ENCODE peak calls at places on chromosomes 11 and 22, in eight cellular contexts. S is endodermal cell; H is neuronal stem cell; M is AG10803; O is testis; G is GM23338; K is CD8-positive, alpha-beta memory T cell; T is HAP-1. X is an unnamed sample.

GRCh38 chr11:67450796-67451657 is 1.5 kb downstream of the GPR152 start:
- DNase-seq in M (no peak), S (peak), T (no peak), K (no peak), G (no peak), O (no peak), H (no peak), X (no peak)

GRCh38 chr11:118530180-118530682 is 761 bp upstream of the TMEM25 start:
- DNase-seq in S (no peak), H (no peak), T (no peak), M (no peak), O (peak), G (no peak), K (no peak), X (no peak)

GRCh38 chr11:73029408-73029807 is 112.7 kb downstream of the FCHSD2 start:
- DNase-seq in G (peak), S (no peak), T (no peak), O (no peak), K (no peak), H (no peak), M (no peak), X (no peak)

GRCh38 chr11:15988693-15989231 is 367.6 kb downstream of the SOX6 start:
- DNase-seq in S (peak), G (peak), K (no peak), O (no peak), H (no peak), T (no peak), M (no peak), X (no peak)

GRCh38 chr22:38744981-38745380 is 10.8 kb downstream of the SUN2 start:
- DNase-seq in M (peak), S (no peak), G (no peak), H (no peak), T (no peak), O (no peak), K (no peak), X (no peak)

GRCh38 chr11:125690006-125690405 is 9.4 kb upstream of the ACRV1 start:
- DNase-seq in G (no peak), M (no peak), K (no peak), S (no peak), T (no peak), H (no peak), O (no peak), X (no peak)

GRCh38 chr22:46611189-46611588 is 9.0 kb upstream of the GRAMD4 start:
- DNase-seq in M (no peak), G (no peak), T (no peak), H (no peak), S (no peak), O (no peak), K (no peak), X (no peak)

GRCh38 chr11:67062526-67063373 is 6.1 kb downstream of the RHOD start:
- DNase-seq in O (no peak), H (no peak), M (no peak), T (no peak), K (no peak), G (no peak), S (no peak), X (no peak)

GRCh38 chr11:26134481-26135355 is 197.2 kb upstream of the ANO3 start:
- DNase-seq in G (peak), H (peak), T (no peak), M (peak), K (no peak), O (no peak), S (peak), X (no peak)

GRCh38 chr11:123374622-123374968 is 55.5 kb upstream of the GRAMD1B start:
- DNase-seq in H (no peak), M (no peak), S (no peak), K (no peak), O (no peak), T (no peak), G (no peak), X (no peak)

GRCh38 chr11:93392862-93393261 is 62.3 kb downstream of the DEUP1 start:
- DNase-seq in T (no peak), O (no peak), H (no peak), K (no peak), M (no peak), S (no peak), G (no peak), X (no peak)

GRCh38 chr11:113521737-113522517 is 46.7 kb upstream of the DRD2 start:
- DNase-seq in O (no peak), T (no peak), M (no peak), H (no peak), K (no peak), G (no peak), S (no peak), X (no peak)

GRCh38 chr11:18731427-18731826 is 5.4 kb upstream of the IGSF22 start:
- DNase-seq in G (no peak), T (no peak), H (no peak), S (no peak), M (no peak), O (no peak), K (no peak), X (no peak)

GRCh38 chr11:64545605-64546004 is 45.4 kb upstream of the SLC22A12 start:
- DNase-seq in H (no peak), S (no peak), O (no peak), G (no peak), T (no peak), K (no peak), M (peak), X (peak)

GRCh38 chr22:23196165-23196564 is 15.9 kb downstream of the BCR start:
- DNase-seq in O (no peak), M (no peak), H (no peak), T (no peak), G (no peak), S (no peak), K (no peak), X (peak)

GRCh38 chr22:46767249-46767985 is 5.0 kb downstream of the TBC1D22A start:
- DNase-seq in T (no peak), M (no peak), H (no peak), G (no peak), O (no peak), K (peak), S (no peak), X (peak)

GRCh38 chr22:35568751-35569725 is 28.4 kb downstream of the RASD2 start:
- DNase-seq in S (peak), T (no peak), O (no peak), M (peak), K (no peak), G (no peak), H (no peak), X (no peak)

GRCh38 chr22:39003165-39003638 is 10.9 kb upstream of the APOBEC3C start:
- DNase-seq in G (peak), K (peak), S (peak), O (peak), M (peak), T (peak), H (peak), X (peak)

GRCh38 chr11:12868315-12869073 is 140.6 kb upstream of the RASSF10 start:
- DNase-seq in T (no peak), H (no peak), K (no peak), M (no peak), O (no peak), S (no peak), G (no peak), X (no peak)

GRCh38 chr11:128686745-128687177 is 7.1 kb upstream of the FLI1 start:
- DNase-seq in O (peak), S (peak), G (peak), T (no peak), H (no peak), K (peak), M (peak), X (peak)

GRCh38 chr22:28139993-28140392 is 220.9 kb upstream of the PITPNB start:
- DNase-seq in O (no peak), H (no peak), S (no peak), K (no peak), G (no peak), T (no peak), M (peak), X (no peak)

GRCh38 chr11:118258410-118258809 is 5.7 kb downstream of the MPZL2 start:
- DNase-seq in T (no peak), M (no peak), H (no peak), S (no peak), K (no peak), G (peak), O (no peak), X (no peak)

GRCh38 chr22:17352798-17353197 is 16.5 kb upstream of the CECR2 start:
- DNase-seq in S (no peak), K (no peak), H (no peak), T (no peak), M (no peak), O (no peak), G (no peak), X (no peak)

GRCh38 chr11:112769170-112769569 is 192.1 kb upstream of the NCAM1 start:
- DNase-seq in M (no peak), O (no peak), T (no peak), H (no peak), G (no peak), K (no peak), S (no peak), X (no peak)

GRCh38 chr11:33375688-33376311 is 118.6 kb downstream of the HIPK3 start:
- DNase-seq in H (peak), G (peak), T (no peak), S (peak), M (peak), K (no peak), O (no peak), X (no peak)

GRCh38 chr11:86440305-86440716 is 65.6 kb downstream of the CCDC81 start:
- DNase-seq in H (no peak), T (no peak), O (peak), M (peak), G (no peak), K (no peak), S (no peak), X (no peak)

GRCh38 chr11:57805780-57806179 is 44.2 kb downstream of the CTNND1 start:
- DNase-seq in G (no peak), K (no peak), T (no peak), H (no peak), M (no peak), O (no peak), S (no peak), X (no peak)

GRCh38 chr11:36657610-36658225 is 59.7 kb upstream of the RAG2 start:
- DNase-seq in K (no peak), O (no peak), T (no peak), G (no peak), M (peak), S (no peak), H (no peak), X (no peak)

GRCh38 chr11:122205036-122205435 is 89.0 kb upstream of the BLID start:
- DNase-seq in G (no peak), O (no peak), M (peak), T (no peak), H (no peak), S (no peak), K (no peak), X (no peak)

GRCh38 chr11:122201126-122201525 is 85.1 kb upstream of the BLID start:
- DNase-seq in K (no peak), S (no peak), M (no peak), H (no peak), O (no peak), G (no peak), T (no peak), X (no peak)

GRCh38 chr11:122204206-122204605 is 88.2 kb upstream of the BLID start:
- DNase-seq in G (no peak), H (no peak), T (no peak), O (no peak), S (no peak), K (no peak), M (peak), X (no peak)

GRCh38 chr11:122202161-122202950 is 86.3 kb upstream of the BLID start:
- DNase-seq in G (peak), H (no peak), K (no peak), M (peak), T (no peak), O (peak), S (no peak), X (no peak)

GRCh38 chr11:122202951-122203456 is 87.0 kb upstream of the BLID start:
- DNase-seq in O (peak), H (peak), K (no peak), T (peak), M (peak), G (peak), S (peak), X (peak)
- H3K4me3 ChIP-seq in O (peak), H (no peak), K (no peak), T (no peak), M (peak), G (peak), S (no peak), X (no peak)

GRCh38 chr11:2990617-2991476 is 1.3 kb downstream of the NAP1L4 start:
- DNase-seq in O (peak), H (no peak), M (no peak), K (no peak), S (no peak), T (peak), G (peak), X (no peak)

GRCh38 chr11:2987881-2988280 is 4.2 kb downstream of the NAP1L4 start:
- DNase-seq in M (no peak), G (no peak), O (no peak), S (no peak), T (no peak), H (no peak), K (peak), X (no peak)

GRCh38 chr11:2988996-2989395 is 3.1 kb downstream of the NAP1L4 start:
- DNase-seq in M (peak), G (no peak), K (no peak), T (no peak), O (no peak), H (no peak), S (no peak), X (no peak)

GRCh38 chr11:2988361-2988762 is 3.8 kb downstream of the NAP1L4 start:
- DNase-seq in O (no peak), T (no peak), M (no peak), S (no peak), H (no peak), G (no peak), K (no peak), X (no peak)

DNA sequence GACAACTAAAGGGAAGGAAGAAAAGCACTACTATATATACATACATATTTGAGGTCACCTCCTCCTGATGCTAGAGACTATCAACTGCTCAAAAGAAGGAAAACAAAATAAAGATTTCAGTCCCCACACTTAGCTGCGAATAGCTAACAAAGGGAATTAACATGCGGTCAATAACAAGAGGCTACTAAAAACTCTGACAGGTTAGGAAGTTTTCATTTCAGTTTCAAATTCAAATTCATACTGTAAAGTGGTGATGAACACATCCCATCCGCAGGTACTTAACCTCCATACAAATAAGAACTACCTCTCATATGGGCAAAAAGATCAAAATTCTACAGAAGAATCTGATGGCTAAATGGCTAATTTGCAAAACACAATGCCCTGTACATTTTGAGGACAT is 2.6 kb downstream of the NAP1L4 start:
- DNase-seq in S (no peak), M (no peak), K (no peak), G (no peak), T (peak), O (no peak), H (no peak), X (no peak)
- H3K4me3 ChIP-seq in S (peak), M (peak), K (peak), G (peak), T (peak), O (no peak), H (peak), X (peak)

GRCh38 chr11:120431633-120432032 is 79.9 kb upstream of the GRIK4 start:
- DNase-seq in T (no peak), S (peak), K (no peak), O (no peak), H (no peak), G (peak), M (peak), X (no peak)

DNA sequence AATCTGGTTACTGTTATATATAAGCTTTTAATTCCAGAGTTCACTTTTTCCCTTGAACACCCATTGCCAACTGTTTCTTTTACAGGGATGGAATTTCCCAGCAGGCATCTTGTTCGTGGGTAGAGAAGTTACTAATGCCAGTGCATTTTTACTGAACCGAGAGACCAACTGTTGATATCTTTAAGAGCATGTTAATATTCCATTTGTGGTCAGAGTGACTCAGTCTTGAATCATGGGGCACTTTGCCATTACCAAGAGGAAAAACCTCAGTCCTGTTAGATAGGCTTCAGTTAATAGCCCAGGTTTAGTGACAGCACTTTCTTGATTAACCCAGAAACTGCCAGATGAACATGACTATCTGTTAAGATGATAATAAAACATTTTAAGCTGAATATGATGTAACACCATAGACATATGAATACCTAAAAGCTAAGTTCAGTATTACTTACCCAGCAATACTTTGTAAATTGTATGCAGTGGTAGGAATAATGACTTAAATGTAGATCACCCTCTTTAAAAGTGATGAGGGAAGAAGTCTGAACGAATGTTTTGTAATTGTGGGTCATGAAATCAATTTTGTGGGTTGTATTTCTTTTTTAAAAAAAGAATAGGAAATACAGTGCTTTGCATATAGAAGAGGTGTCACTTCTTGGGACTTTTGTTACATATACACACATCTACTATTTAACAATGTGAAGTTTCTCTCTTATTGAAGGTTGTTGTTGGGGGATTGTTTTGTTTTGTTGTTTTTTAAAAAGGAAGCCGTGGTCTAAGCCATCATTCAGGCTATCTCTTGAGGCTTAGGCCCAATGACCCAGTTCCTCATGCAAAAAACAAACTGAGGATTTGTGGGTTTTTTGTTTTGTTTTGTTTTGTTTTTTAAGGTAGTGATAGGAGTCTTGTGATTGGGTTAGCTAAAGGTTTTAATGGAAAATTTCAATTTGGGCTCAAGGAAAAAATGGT is 79.2 kb upstream of the GRIK4 start:
- DNase-seq in G (no peak), O (no peak), K (no peak), H (no peak), M (peak), T (no peak), S (no peak), X (no peak)
- H3K4me3 ChIP-seq in G (no peak), O (no peak), K (no peak), H (no peak), M (peak), T (no peak), S (no peak), X (no peak)

DNA sequence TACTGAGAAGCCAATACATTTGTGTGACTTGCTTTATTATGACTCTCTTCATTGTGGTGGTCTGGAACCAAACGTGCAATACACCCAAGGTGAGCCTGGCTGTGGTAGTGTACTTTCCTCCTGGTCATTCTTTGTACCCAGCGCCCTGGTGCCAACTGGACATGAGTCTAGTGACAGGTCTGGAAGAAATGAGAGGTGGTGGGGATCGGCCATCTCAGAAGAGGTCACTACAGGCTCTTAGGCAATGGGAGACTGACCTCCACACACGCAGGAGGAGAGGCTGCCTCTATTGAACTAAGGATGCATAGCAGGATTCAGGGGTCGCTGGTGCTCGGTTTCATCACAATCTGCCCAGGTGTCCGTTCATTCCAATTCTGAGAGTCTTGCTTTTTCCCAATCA is 56.4 kb upstream of the RTL6 start:
- DNase-seq in T (no peak), O (no peak), S (no peak), H (no peak), G (no peak), K (no peak), M (no peak), X (no peak)
- H3K4me3 ChIP-seq in T (no peak), O (no peak), S (no peak), H (no peak), G (no peak), K (no peak), M (no peak), X (no peak)

DNA sequence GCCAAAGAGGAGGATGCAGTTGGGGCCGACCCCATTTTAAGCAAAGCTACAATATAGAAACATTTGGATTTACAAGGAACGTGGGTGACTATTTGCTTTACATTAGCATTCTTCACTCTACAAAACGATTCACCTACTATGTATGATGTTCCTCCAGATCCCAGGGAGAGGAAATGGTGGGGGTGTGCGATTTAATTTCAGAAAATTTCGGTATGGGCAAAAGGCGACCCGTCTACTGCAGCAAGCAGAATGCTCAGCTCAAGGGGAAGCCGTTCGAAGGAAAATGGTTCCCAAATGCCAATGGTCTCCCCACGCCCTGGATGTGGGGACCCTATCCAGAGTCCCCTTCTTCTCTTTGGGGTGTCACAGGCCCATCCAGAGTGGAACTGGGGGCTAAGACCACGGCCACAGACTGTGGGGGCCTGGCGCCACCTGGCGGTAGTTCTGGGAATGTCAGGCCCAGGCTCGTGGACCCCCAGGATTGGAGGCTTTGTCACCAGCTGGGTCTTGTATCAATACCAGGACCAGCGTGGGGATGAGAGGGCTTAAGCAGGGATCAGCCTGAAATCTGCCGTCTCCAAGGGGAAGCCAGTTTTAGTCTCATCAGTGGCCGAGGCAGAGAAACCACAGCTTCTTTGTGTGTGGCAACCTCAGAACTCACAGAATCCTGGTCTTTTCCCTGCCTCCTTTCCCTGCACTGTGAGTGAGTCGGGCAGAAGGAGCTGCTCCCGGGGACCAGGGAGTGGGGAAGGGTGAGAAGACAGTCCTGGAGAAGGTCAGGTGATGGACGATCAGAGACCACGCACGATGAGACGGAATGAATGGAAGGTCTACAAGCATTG is 8.3 kb downstream of the LRRC10B start:
- DNase-seq in O (peak), M (no peak), T (no peak), S (peak), G (peak), K (peak), H (peak), X (peak)
- H3K4me3 ChIP-seq in O (no peak), M (no peak), T (no peak), S (no peak), G (peak), K (peak), H (no peak), X (peak)

X was measured in spleen.